ENCODE peak calls at places on chromosomes 11 and 22, in six cellular contexts. One of them, this sample, is unnamed. For H3K9me3, the result is how much of the 10 kb centered on the place peaks cover.

GRCh38 chr22:39622881-39623367 is 52.4 kb downstream of the CACNA1I start:
- DNase-seq in ovary: peak
- DNase-seq in AG04450: no peak
- DNase-seq in upper lobe of right lung: peak
- DNase-seq in tibial artery: no peak
- DNase-seq in fibroblast of lung: peak
- DNase-seq in this sample: peak

GRCh38 chr11:73988227-73988626 is 5.6 kb upstream of the UCP2 start:
- DNase-seq in fibroblast of lung: no peak
- DNase-seq in AG04450: no peak
- DNase-seq in upper lobe of right lung: peak
- DNase-seq in ovary: no peak
- DNase-seq in tibial artery: no peak
- DNase-seq in this sample: no peak

GRCh38 chr11:44847316-44847715 is 103.4 kb downstream of the TP53I11 start:
- DNase-seq in ovary: no peak
- DNase-seq in fibroblast of lung: no peak
- DNase-seq in tibial artery: no peak
- DNase-seq in upper lobe of right lung: no peak
- DNase-seq in AG04450: no peak
- DNase-seq in this sample: no peak

GRCh38 chr11:32448232-32448631 is 12.9 kb upstream of the WT1 start:
- DNase-seq in ovary: no peak
- DNase-seq in upper lobe of right lung: no peak
- DNase-seq in tibial artery: no peak
- DNase-seq in AG04450: no peak
- DNase-seq in fibroblast of lung: no peak
- DNase-seq in this sample: no peak

GRCh38 chr22:20646906-20647305 is 127.0 kb upstream of the SERPIND1 start:
- DNase-seq in AG04450: no peak
- DNase-seq in tibial artery: no peak
- DNase-seq in upper lobe of right lung: no peak
- DNase-seq in ovary: no peak
- DNase-seq in fibroblast of lung: no peak
- DNase-seq in this sample: no peak

GRCh38 chr11:95299078-95299611 is 68.1 kb upstream of the SESN3 start:
- DNase-seq in fibroblast of lung: peak
- DNase-seq in AG04450: no peak
- DNase-seq in tibial artery: no peak
- DNase-seq in ovary: no peak
- DNase-seq in upper lobe of right lung: no peak
- DNase-seq in this sample: no peak

GRCh38 chr22:45914309-45914708 is 62.7 kb downstream of the WNT7B start:
- DNase-seq in tibial artery: no peak
- DNase-seq in ovary: no peak
- DNase-seq in AG04450: no peak
- DNase-seq in fibroblast of lung: no peak
- DNase-seq in upper lobe of right lung: no peak
- DNase-seq in this sample: no peak

GRCh38 chr11:123547180-123547579 is 107.2 kb downstream of the SCN3B start:
- DNase-seq in ovary: no peak
- DNase-seq in tibial artery: no peak
- DNase-seq in upper lobe of right lung: no peak
- DNase-seq in AG04450: no peak
- DNase-seq in fibroblast of lung: no peak
- DNase-seq in this sample: no peak

GRCh38 chr11:113363406-113363805 is 24.2 kb upstream of the ANKK1 start:
- DNase-seq in fibroblast of lung: no peak
- DNase-seq in upper lobe of right lung: no peak
- DNase-seq in tibial artery: no peak
- DNase-seq in ovary: no peak
- DNase-seq in AG04450: no peak
- DNase-seq in this sample: no peak

GRCh38 chr22:46731246-46732040 is 6.6 kb downstream of the CERK start:
- DNase-seq in upper lobe of right lung: no peak
- DNase-seq in AG04450: no peak
- DNase-seq in ovary: peak
- DNase-seq in tibial artery: no peak
- DNase-seq in fibroblast of lung: no peak
- DNase-seq in this sample: peak

GRCh38 chr11:83259559-83259958 is 26.6 kb downstream of the CCDC90B start:
- DNase-seq in upper lobe of right lung: no peak
- DNase-seq in tibial artery: no peak
- DNase-seq in fibroblast of lung: no peak
- DNase-seq in ovary: no peak
- DNase-seq in AG04450: no peak
- DNase-seq in this sample: no peak

GRCh38 chr11:36456136-36456535 is 53.9 kb downstream of the TRAF6 start:
- DNase-seq in upper lobe of right lung: no peak
- DNase-seq in tibial artery: no peak
- DNase-seq in ovary: no peak
- DNase-seq in fibroblast of lung: peak
- DNase-seq in AG04450: no peak
- DNase-seq in this sample: no peak

GRCh38 chr22:41344189-41344788 is 37.5 kb upstream of the TEF start:
- DNase-seq in tibial artery: no peak
- DNase-seq in upper lobe of right lung: no peak
- DNase-seq in fibroblast of lung: no peak
- DNase-seq in AG04450: no peak
- DNase-seq in ovary: no peak
- DNase-seq in this sample: no peak

GRCh38 chr11:8318536-8318935 is 54.9 kb upstream of the LMO1 start:
- DNase-seq in tibial artery: peak
- DNase-seq in upper lobe of right lung: no peak
- DNase-seq in AG04450: no peak
- DNase-seq in fibroblast of lung: no peak
- DNase-seq in ovary: no peak
- DNase-seq in this sample: no peak

GRCh38 chr22:40348025-40348658 is 1.8 kb downstream of the ADSL start:
- DNase-seq in ovary: peak
- DNase-seq in fibroblast of lung: peak
- DNase-seq in upper lobe of right lung: no peak
- DNase-seq in tibial artery: no peak
- DNase-seq in AG04450: no peak
- DNase-seq in this sample: no peak

GRCh38 chr22:21624120-21624879 is 5.5 kb downstream of the YDJC start:
- DNase-seq in upper lobe of right lung: no peak
- DNase-seq in fibroblast of lung: peak
- DNase-seq in ovary: no peak
- DNase-seq in tibial artery: no peak
- DNase-seq in AG04450: no peak
- DNase-seq in this sample: peak

GRCh38 chr11:102920118-102920684 is 35.3 kb downstream of the MMP13 start:
- DNase-seq in AG04450: no peak
- DNase-seq in upper lobe of right lung: no peak
- DNase-seq in tibial artery: no peak
- DNase-seq in ovary: no peak
- DNase-seq in fibroblast of lung: no peak
- DNase-seq in this sample: no peak

GRCh38 chr22:22558972-22559603 is at the start of gene PRAME:
- DNase-seq in AG04450: no peak
- DNase-seq in upper lobe of right lung: peak
- DNase-seq in fibroblast of lung: peak
- DNase-seq in tibial artery: no peak
- DNase-seq in ovary: peak
- DNase-seq in this sample: peak

GRCh38 chr11:74672956-74673895 is 58.0 kb downstream of the CHRDL2 start:
- DNase-seq in upper lobe of right lung: no peak
- DNase-seq in tibial artery: peak
- DNase-seq in AG04450: peak
- DNase-seq in ovary: peak
- DNase-seq in fibroblast of lung: peak
- DNase-seq in this sample: peak

GRCh38 chr11:10351768-10352641 is 47.1 kb downstream of the ADM start:
- DNase-seq in fibroblast of lung: peak
- DNase-seq in upper lobe of right lung: no peak
- DNase-seq in AG04450: peak
- DNase-seq in ovary: no peak
- DNase-seq in tibial artery: no peak
- DNase-seq in this sample: peak

DNA sequence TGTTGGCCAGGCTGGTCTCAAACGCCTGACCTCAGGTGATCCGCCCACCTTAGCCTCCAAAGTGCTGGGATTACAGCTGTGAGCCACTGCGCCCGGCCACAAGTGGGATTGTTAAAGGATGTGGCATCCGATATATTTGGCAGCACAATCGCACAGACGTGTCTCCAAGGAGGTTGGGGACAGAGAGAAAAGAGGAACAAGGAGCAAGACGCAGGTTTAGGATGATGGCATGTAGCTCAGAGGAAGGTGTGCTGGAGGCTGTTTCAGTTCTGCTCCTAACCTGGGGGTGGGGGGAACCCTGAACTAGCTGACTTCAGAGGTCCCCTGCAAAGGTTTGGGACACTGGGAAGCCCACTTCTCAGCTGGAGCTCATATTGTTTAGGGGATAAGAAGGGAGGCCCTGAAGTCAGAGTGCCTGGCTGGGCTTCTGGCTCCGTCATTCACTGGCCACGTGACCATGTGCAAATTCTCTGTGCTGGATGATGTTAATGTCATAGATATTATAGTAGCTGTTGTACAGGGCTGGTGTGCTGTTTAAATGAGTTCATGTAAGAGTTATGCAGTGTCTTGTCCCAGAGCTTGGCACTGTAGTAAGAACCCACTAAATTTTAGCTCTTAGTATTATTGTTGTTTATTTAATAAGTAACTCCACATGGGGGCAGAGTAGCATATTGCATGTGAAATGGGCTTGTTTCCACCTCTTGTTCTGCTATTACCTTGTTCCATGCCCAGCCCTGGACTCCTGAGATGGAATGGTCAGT is 129.7 kb downstream of the ST3GAL4 start:
- DNase-seq in AG04450: peak
- DNase-seq in upper lobe of right lung: peak
- DNase-seq in tibial artery: no peak
- DNase-seq in fibroblast of lung: peak
- DNase-seq in ovary: no peak
- DNase-seq in this sample: no peak
- TF ChIP-seq CTCF in AG04450: peak
- TF ChIP-seq CTCF in upper lobe of right lung: no peak
- TF ChIP-seq CTCF in tibial artery: no peak
- TF ChIP-seq CTCF in fibroblast of lung: peak
- TF ChIP-seq CTCF in ovary: no peak
- TF ChIP-seq CTCF in this sample: no peak

GRCh38 chr22:35352214-35353111 is 28.4 kb upstream of the HMOX1 start:
- DNase-seq in upper lobe of right lung: peak
- DNase-seq in fibroblast of lung: no peak
- DNase-seq in ovary: no peak
- DNase-seq in tibial artery: peak
- DNase-seq in AG04450: no peak
- DNase-seq in this sample: peak
- H3K27ac ChIP-seq in upper lobe of right lung: peak
- H3K27ac ChIP-seq in fibroblast of lung: no peak
- H3K27ac ChIP-seq in ovary: no peak
- H3K27ac ChIP-seq in tibial artery: peak
- H3K27ac ChIP-seq in AG04450: no peak
- H3K27ac ChIP-seq in this sample: peak

DNA sequence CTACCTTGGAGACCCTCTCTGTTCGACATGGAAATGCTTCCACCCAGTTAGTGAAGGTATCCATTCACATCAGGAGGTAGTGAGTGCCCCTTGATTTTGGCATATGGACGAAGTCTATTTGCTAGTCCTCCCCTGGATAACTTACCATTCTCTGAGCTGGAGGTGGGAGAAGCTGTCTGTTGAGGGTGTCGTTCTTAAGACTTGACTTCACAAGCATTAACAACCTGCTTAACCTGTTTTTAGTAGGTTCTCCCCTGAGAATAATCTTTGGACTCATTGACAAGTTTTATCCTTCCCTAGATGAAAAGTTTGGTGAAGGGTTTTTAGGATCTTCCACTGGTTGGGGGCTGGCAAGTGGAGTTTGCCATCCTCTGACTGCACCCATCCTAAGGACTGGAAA is 1053.8 kb upstream of the CNTN5 start:
- DNase-seq in ovary: no peak
- DNase-seq in AG04450: no peak
- DNase-seq in fibroblast of lung: no peak
- DNase-seq in tibial artery: no peak
- DNase-seq in upper lobe of right lung: no peak
- DNase-seq in this sample: no peak
- H3K9me3 ChIP-seq in ovary: under half
- H3K9me3 ChIP-seq in AG04450: under half
- H3K9me3 ChIP-seq in fibroblast of lung: under half
- H3K9me3 ChIP-seq in tibial artery: under half
- H3K9me3 ChIP-seq in upper lobe of right lung: under half
- H3K9me3 ChIP-seq in this sample: under half

GRCh38 chr11:978781-979180 is 53.1 kb downstream of the AP2A2 start:
- DNase-seq in ovary: no peak
- DNase-seq in fibroblast of lung: no peak
- DNase-seq in tibial artery: no peak
- DNase-seq in upper lobe of right lung: no peak
- DNase-seq in AG04450: no peak
- DNase-seq in this sample: no peak

GRCh38 chr11:984576-984975 is 51.9 kb downstream of the MUC6 start:
- DNase-seq in fibroblast of lung: no peak
- DNase-seq in tibial artery: no peak
- DNase-seq in ovary: no peak
- DNase-seq in upper lobe of right lung: no peak
- DNase-seq in AG04450: no peak
- DNase-seq in this sample: no peak

GRCh38 chr11:981764-982163 is 54.8 kb downstream of the MUC6 start:
- DNase-seq in tibial artery: no peak
- DNase-seq in upper lobe of right lung: no peak
- DNase-seq in ovary: no peak
- DNase-seq in fibroblast of lung: no peak
- DNase-seq in AG04450: no peak
- DNase-seq in this sample: no peak

GRCh38 chr11:978073-978720 is 52.5 kb downstream of the AP2A2 start:
- DNase-seq in AG04450: no peak
- DNase-seq in fibroblast of lung: no peak
- DNase-seq in ovary: no peak
- DNase-seq in tibial artery: no peak
- DNase-seq in upper lobe of right lung: no peak
- DNase-seq in this sample: no peak

DNA sequence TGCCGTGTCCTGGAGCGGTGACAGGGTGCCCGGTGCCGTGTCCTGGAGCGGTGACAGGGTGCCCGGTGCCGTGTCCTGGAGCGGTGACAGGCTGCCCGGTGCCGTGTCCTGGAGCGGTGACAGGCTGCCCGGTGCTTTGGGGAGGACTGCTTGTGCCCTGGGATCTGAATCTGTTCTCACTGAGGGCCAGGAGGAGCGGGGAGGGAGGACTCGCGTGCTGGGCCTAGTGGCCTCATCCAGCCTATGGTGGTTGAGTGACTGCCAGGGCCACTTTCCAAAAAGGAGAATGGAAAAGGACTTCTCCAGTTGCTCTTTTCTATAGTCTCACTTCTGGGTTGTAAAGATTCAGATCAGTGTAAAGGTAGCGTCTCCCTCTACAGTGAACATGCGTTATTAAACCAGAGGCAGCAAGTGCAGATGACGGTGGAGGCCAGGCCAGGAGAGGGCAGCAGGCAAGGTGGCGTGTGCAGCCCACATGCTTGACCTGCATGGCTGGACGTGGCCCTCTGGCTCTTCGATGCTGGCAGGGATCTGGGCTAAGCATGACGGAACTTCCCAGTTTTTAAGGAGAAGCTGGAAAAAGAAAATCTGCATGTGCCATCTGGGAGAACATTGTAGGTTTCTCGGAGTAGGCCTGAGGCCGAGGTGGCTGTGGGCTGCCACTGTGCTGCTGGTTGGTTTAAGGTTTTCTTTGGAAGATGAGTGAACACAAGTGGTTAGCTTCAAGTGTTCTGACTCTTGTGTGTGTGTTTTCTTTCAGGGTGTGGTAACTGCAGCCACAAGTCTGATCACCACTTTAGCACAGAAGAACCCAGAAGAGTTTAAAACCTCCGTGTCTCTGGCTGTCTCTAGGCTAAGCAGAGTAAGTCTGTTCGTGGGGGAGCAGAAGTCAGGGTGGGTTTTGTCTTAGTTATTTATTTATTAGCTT is 55.0 kb downstream of the AP2A2 start:
- DNase-seq in fibroblast of lung: peak
- DNase-seq in ovary: no peak
- DNase-seq in tibial artery: no peak
- DNase-seq in upper lobe of right lung: no peak
- DNase-seq in AG04450: no peak
- DNase-seq in this sample: no peak
- TF ChIP-seq CTCF in fibroblast of lung: no peak
- TF ChIP-seq CTCF in ovary: no peak
- TF ChIP-seq CTCF in tibial artery: no peak
- TF ChIP-seq CTCF in upper lobe of right lung: no peak
- TF ChIP-seq CTCF in AG04450: no peak
- TF ChIP-seq CTCF in this sample: no peak